ENCODE peak calls at places on chromosomes 16 and 17, in five cellular contexts. Z, E, P, A and S are unnamed samples.

GRCh38 chr16:59878999-59879398 is 1144.9 kb upstream of the GOT2 start:
- DNase-seq in Z (no peak), E (no peak), P (no peak), A (no peak), S (no peak)

GRCh38 chr17:77887464-77888241 is 70.8 kb upstream of the TNRC6C start:
- DNase-seq in Z (no peak), E (no peak), P (peak; percentile 39), A (peak; percentile 35), S (no peak)

GRCh38 chr16:86251682-86252081 is 258.6 kb upstream of the FOXF1 start:
- DNase-seq in Z (no peak), E (no peak), P (no peak), A (no peak), S (no peak)

GRCh38 chr17:36036240-36036639 is 18.5 kb upstream of the CCL23 start:
- DNase-seq in Z (no peak), E (no peak), P (no peak), A (no peak), S (no peak)

GRCh38 chr16:22386976-22387375 is 12.6 kb upstream of the CDR2 start:
- DNase-seq in Z (no peak), E (no peak), P (no peak), A (no peak), S (no peak)

GRCh38 chr17:67441052-67441738 is 64.1 kb downstream of the PITPNC1 start:
- DNase-seq in Z (no peak), E (no peak), P (no peak), A (peak; percentile 38), S (no peak)

GRCh38 chr17:29393451-29393850 is 3.3 kb downstream of the TAOK1 start:
- DNase-seq in Z (no peak), E (no peak), P (no peak), A (no peak), S (no peak)

GRCh38 chr16:48164907-48165715 is 9.3 kb upstream of the ABCC12 start:
- DNase-seq in Z (no peak), E (peak; percentile 89), P (peak; percentile 82), A (peak; percentile 82), S (peak; percentile 88)

GRCh38 chr17:14935139-14935538 is 330.0 kb downstream of the PMP22 start:
- DNase-seq in Z (no peak), E (no peak), P (no peak), A (no peak), S (no peak)

GRCh38 chr17:78019367-78019975 is 61.0 kb downstream of the TNRC6C start:
- DNase-seq in Z (peak; percentile 9), E (no peak), P (no peak), A (peak; percentile 53), S (peak; percentile 40)

GRCh38 chr16:17470002-17470870 is 524 bp downstream of the XYLT1 start:
- DNase-seq in Z (no peak), E (peak; percentile 65), P (peak; percentile 50), A (no peak), S (peak; percentile 55)
- TF ChIP-seq TAF1 in Z (no peak), E (no peak), P (no peak), A (no peak), S (no peak)

DNA sequence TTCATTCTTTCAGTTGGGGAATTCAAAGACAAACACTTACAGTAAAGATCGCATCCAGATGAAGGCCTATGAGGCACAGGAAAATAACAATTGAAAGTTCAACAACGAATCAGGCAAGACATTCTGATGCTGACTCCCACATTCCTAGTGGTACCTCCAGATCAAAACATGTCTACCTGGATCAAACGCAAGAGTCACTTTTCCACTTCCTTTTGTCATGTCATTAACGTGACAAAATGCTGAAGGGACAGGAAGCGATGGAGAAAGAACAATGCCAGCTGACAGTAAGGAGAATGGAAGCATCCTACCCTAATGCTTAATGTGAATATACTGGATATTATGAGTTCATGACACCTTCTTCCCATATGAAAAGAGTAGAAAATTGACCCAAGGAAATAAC is 365.4 kb upstream of the CDH11 start:
- DNase-seq in Z (no peak), E (no peak), P (no peak), A (no peak), S (no peak)
- TF ChIP-seq EP300 in Z (no peak), E (no peak), P (no peak), A (no peak), S (no peak)

GRCh38 chr17:42276359-42276608 is at the start of gene STAT5B:
- DNase-seq in Z (no peak), E (peak; percentile 78), P (peak; percentile 92), A (no peak), S (peak; percentile 96)
- TF ChIP-seq TAF1 in Z (peak; percentile 60), E (peak; percentile 17), P (peak; percentile 79), A (no peak), S (no peak)

GRCh38 chr17:1782171-1782567 is 20.3 kb downstream of the SERPINF1 start:
- DNase-seq in Z (no peak), E (no peak), P (no peak), A (no peak), S (no peak)

GRCh38 chr17:1783271-1783670 is 21.4 kb downstream of the SERPINF1 start:
- DNase-seq in Z (no peak), E (no peak), P (no peak), A (no peak), S (no peak)

GRCh38 chr17:1785925-1786324 is 24.1 kb downstream of the SERPINF1 start:
- DNase-seq in Z (no peak), E (no peak), P (no peak), A (no peak), S (no peak)

GRCh38 chr17:1786708-1787107 is 24.8 kb downstream of the SERPINF1 start:
- DNase-seq in Z (no peak), E (no peak), P (no peak), A (no peak), S (no peak)

DNA sequence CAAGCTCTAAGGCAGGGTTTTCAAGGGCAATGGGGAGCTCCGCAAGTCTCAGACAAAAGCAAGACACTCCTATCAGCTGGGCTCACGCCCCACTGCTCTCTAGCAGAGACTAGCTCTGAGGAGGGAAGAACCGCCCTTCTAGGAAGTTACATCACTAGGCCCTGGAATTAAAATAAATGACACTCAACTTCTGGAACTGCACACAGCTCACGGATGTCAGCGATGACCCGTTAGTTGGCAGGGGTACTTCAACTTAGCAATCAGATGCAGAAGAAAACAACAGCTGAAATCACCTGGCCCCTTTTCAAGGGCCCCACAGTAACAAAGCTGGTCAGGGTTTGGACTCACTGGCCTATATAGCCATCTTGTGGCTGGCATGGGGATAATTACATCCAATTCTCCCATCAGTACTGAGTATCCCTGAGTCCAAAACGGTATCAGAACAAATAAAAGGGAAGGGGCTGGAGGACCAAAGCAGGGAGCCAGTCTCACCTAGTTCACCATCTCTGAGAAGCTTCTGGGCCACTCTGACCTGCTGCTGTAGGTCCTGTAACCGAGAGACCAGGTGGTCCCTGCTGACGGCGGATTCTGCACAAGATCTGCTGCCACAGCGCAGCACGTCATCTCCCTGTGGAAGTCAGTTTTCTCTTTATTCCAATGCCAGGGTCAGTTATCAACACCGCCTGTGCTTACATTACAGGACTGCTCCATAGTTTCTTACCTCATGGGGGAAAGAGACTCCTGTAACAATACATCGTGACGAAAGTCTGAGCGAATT is 22.2 kb downstream of the SERPINF1 start:
- DNase-seq in Z (no peak), E (no peak), P (peak; percentile 47), A (peak; percentile 67), S (peak; percentile 78)
- TF ChIP-seq EP300 in Z (no peak), E (no peak), P (no peak), A (no peak), S (no peak)